ENCODE peak calls at places on chromosomes 7 and 10, in eight cellular contexts. W, B, Z, E, N, Q, C and G are unnamed samples.
A peak's percentile ranks its signal among the peaks of the same experiment; 100 is the strongest.

GRCh38 chr10:130509881-130510689 is 373.9 kb downstream of the GLRX3 start:
- DNase-seq in W (no peak), E (no peak), Z (no peak), C (no peak), N (no peak), Q (no peak), B (no peak), G (no peak)

GRCh38 chr7:1895664-1896515 is 225.8 kb downstream of the ELFN1 start:
- DNase-seq in Q (no peak), W (no peak), B (no peak), C (no peak), E (no peak), N (no peak), Z (no peak), G (peak; percentile 82)

GRCh38 chr10:73480158-73480557 is 15.7 kb downstream of the PPP3CB start:
- DNase-seq in W (no peak), B (no peak), N (peak; percentile 50), C (no peak), E (no peak), Q (peak; percentile 49), Z (no peak), G (no peak)

GRCh38 chr10:101830322-101831168 is 12.3 kb upstream of the OGA start:
- DNase-seq in E (peak; percentile 95), Z (peak; percentile 89), W (peak; percentile 78), B (peak; percentile 54), N (peak; percentile 95), C (peak; percentile 92), Q (peak; percentile 91), G (peak; percentile 84)

GRCh38 chr10:35875281-35875680 is 233.2 kb upstream of the FZD8 start:
- DNase-seq in Q (no peak), Z (no peak), B (no peak), N (no peak), C (no peak), W (no peak), E (no peak), G (no peak)

GRCh38 chr10:35592421-35592820 is 12.7 kb upstream of the GJD4 start:
- DNase-seq in B (no peak), C (no peak), N (no peak), E (no peak), Q (no peak), W (no peak), Z (no peak), G (no peak)

GRCh38 chr7:132469264-132469663 is 107.0 kb downstream of the PLXNA4 start:
- DNase-seq in C (no peak), E (no peak), B (no peak), W (no peak), Z (no peak), N (no peak), Q (no peak), G (no peak)

GRCh38 chr10:69959911-69960310 is 92.7 kb upstream of the MACROH2A2 start:
- DNase-seq in C (peak; percentile 17), B (peak; percentile 61), Z (no peak), N (no peak), Q (no peak), E (no peak), W (peak; percentile 50), G (no peak)

GRCh38 chr7:95095259-95096122 is 188.1 kb downstream of the PPP1R9A start:
- DNase-seq in C (no peak), N (no peak), W (no peak), Q (no peak), E (no peak), B (peak; percentile 91), Z (no peak), G (no peak)

GRCh38 chr10:23432639-23433038 is 6.2 kb upstream of the OTUD1 start:
- DNase-seq in E (no peak), Z (no peak), Q (no peak), C (no peak), W (no peak), N (no peak), B (no peak), G (no peak)

GRCh38 chr7:40219917-40220316 is 85.1 kb downstream of the SUGCT start:
- DNase-seq in E (no peak), B (no peak), Q (no peak), C (no peak), Z (no peak), W (no peak), N (peak; percentile 58), G (no peak)

GRCh38 chr7:137967143-137968018 is 34.5 kb downstream of the CREB3L2 start:
- DNase-seq in N (peak; percentile 54), C (no peak), B (no peak), W (peak; percentile 32), E (no peak), Q (no peak), Z (no peak), G (no peak)

GRCh38 chr7:87336136-87336535 is 9.3 kb upstream of the CROT start:
- DNase-seq in W (no peak), Z (no peak), C (no peak), Q (no peak), B (no peak), E (no peak), N (no peak), G (no peak)